ENCODE peak calls at places on chromosomes 4 and X, in four cellular contexts. One of them, this sample, is unnamed.

GRCh38 chrX:1500701-1501624 is 36.0 kb downstream of the P2RY8 start:
- DNase-seq in stimulated activated CD4-positive, alpha-beta T cell treated with anti-CD3 and anti-CD28 coated beads, Interleukin-4, amount 100 ng/mL, for 24 hours: no peak
- DNase-seq in astrocyte: no peak
- DNase-seq in NCI-H1105: no peak
- DNase-seq in this sample: no peak

GRCh38 chr4:90328558-90328957 is 201.4 kb downstream of the CCSER1 start:
- DNase-seq in NCI-H1105: peak
- DNase-seq in astrocyte: peak
- DNase-seq in stimulated activated CD4-positive, alpha-beta T cell treated with anti-CD3 and anti-CD28 coated beads, Interleukin-4, amount 100 ng/mL, for 24 hours: no peak
- DNase-seq in this sample: no peak

GRCh38 chr4:28868831-28869230 is 1851.3 kb upstream of the PCDH7 start:
- DNase-seq in NCI-H1105: no peak
- DNase-seq in stimulated activated CD4-positive, alpha-beta T cell treated with anti-CD3 and anti-CD28 coated beads, Interleukin-4, amount 100 ng/mL, for 24 hours: no peak
- DNase-seq in astrocyte: peak
- DNase-seq in this sample: no peak

GRCh38 chrX:42714981-42715688 is 62.8 kb downstream of the PPP1R2C start:
- DNase-seq in NCI-H1105: peak
- DNase-seq in astrocyte: peak
- DNase-seq in stimulated activated CD4-positive, alpha-beta T cell treated with anti-CD3 and anti-CD28 coated beads, Interleukin-4, amount 100 ng/mL, for 24 hours: peak
- DNase-seq in this sample: peak

GRCh38 chr4:104571341-104571740 is 76.6 kb upstream of the CXXC4 start:
- DNase-seq in astrocyte: peak
- DNase-seq in NCI-H1105: no peak
- DNase-seq in stimulated activated CD4-positive, alpha-beta T cell treated with anti-CD3 and anti-CD28 coated beads, Interleukin-4, amount 100 ng/mL, for 24 hours: no peak
- DNase-seq in this sample: no peak

GRCh38 chr4:8473920-8474590 is 33.5 kb downstream of the TRMT44 start:
- DNase-seq in astrocyte: no peak
- DNase-seq in stimulated activated CD4-positive, alpha-beta T cell treated with anti-CD3 and anti-CD28 coated beads, Interleukin-4, amount 100 ng/mL, for 24 hours: no peak
- DNase-seq in NCI-H1105: no peak
- DNase-seq in this sample: no peak

GRCh38 chr4:174318829-174319764 is 35.4 kb downstream of the CEP44 start:
- DNase-seq in stimulated activated CD4-positive, alpha-beta T cell treated with anti-CD3 and anti-CD28 coated beads, Interleukin-4, amount 100 ng/mL, for 24 hours: no peak
- DNase-seq in astrocyte: peak
- DNase-seq in NCI-H1105: no peak
- DNase-seq in this sample: no peak

GRCh38 chr4:69731261-69731660 is 29.2 kb downstream of the SULT1B1 start:
- DNase-seq in stimulated activated CD4-positive, alpha-beta T cell treated with anti-CD3 and anti-CD28 coated beads, Interleukin-4, amount 100 ng/mL, for 24 hours: no peak
- DNase-seq in NCI-H1105: no peak
- DNase-seq in astrocyte: no peak
- DNase-seq in this sample: no peak

GRCh38 chr4:82842593-82842992 is 44.0 kb upstream of the SCD5 start:
- DNase-seq in astrocyte: no peak
- DNase-seq in NCI-H1105: no peak
- DNase-seq in stimulated activated CD4-positive, alpha-beta T cell treated with anti-CD3 and anti-CD28 coated beads, Interleukin-4, amount 100 ng/mL, for 24 hours: no peak
- DNase-seq in this sample: no peak

GRCh38 chr4:73844352-73844751 is 7.9 kb downstream of the CXCL6 start:
- DNase-seq in NCI-H1105: no peak
- DNase-seq in stimulated activated CD4-positive, alpha-beta T cell treated with anti-CD3 and anti-CD28 coated beads, Interleukin-4, amount 100 ng/mL, for 24 hours: no peak
- DNase-seq in astrocyte: peak
- DNase-seq in this sample: no peak

GRCh38 chr4:5912614-5913019 is 19.7 kb upstream of the CRMP1 start:
- DNase-seq in stimulated activated CD4-positive, alpha-beta T cell treated with anti-CD3 and anti-CD28 coated beads, Interleukin-4, amount 100 ng/mL, for 24 hours: no peak
- DNase-seq in astrocyte: no peak
- DNase-seq in NCI-H1105: peak
- DNase-seq in this sample: no peak